ENCODE peak calls at places on chromosomes 12 and 14, in four cellular contexts. I, Y, X and E are unnamed samples.

GRCh38 chr12:108091351-108091750 is 37.7 kb upstream of the WSCD2 start:
- DNase-seq in I (no peak), Y (no peak), X (no peak), E (no peak)

GRCh38 chr12:106682594-106683234 is 91.8 kb upstream of the RIC8B start:
- DNase-seq in I (no peak), Y (no peak), X (no peak), E (no peak)

GRCh38 chr14:90049390-90049789 is 12.4 kb upstream of the KCNK13 start:
- DNase-seq in I (no peak), Y (no peak), X (no peak), E (peak; percentile 74)

GRCh38 chr12:2431810-2432209 is 363.0 kb upstream of the FKBP4 start:
- DNase-seq in I (no peak), Y (no peak), X (no peak), E (no peak)

GRCh38 chr12:107178776-107179175 is 85.4 kb upstream of the CRY1 start:
- DNase-seq in I (no peak), Y (no peak), X (no peak), E (no peak)

GRCh38 chr12:27474344-27474743 is 27.8 kb downstream of the SMCO2 start:
- DNase-seq in I (no peak), Y (no peak), X (no peak), E (no peak)

GRCh38 chr14:102723650-102724049 is 53.6 kb upstream of the TRAF3 start:
- DNase-seq in I (no peak), Y (no peak), X (no peak), E (no peak)

GRCh38 chr14:48936881-48937280 is 649.3 kb downstream of the RPS29 start:
- DNase-seq in I (no peak), Y (no peak), X (no peak), E (no peak)

GRCh38 chr12:84637926-84638325 is 274.7 kb downstream of the SLC6A15 start:
- DNase-seq in I (no peak), Y (no peak), X (no peak), E (no peak)

GRCh38 chr12:101793401-101793800 is 37.4 kb downstream of the GNPTAB start:
- DNase-seq in I (no peak), Y (no peak), X (no peak), E (no peak)

GRCh38 chr12:121858662-121859572 is at the start of gene HPD:
- DNase-seq in I (peak; percentile 83), Y (peak; percentile 66), X (no peak), E (no peak)

GRCh38 chr14:96176275-96176674 is 28.4 kb upstream of the BDKRB2 start:
- DNase-seq in I (no peak), Y (no peak), X (no peak), E (no peak)

GRCh38 chr14:92986254-92987147 is 63.6 kb downstream of the CHGA start:
- DNase-seq in I (peak; percentile 64), Y (no peak), X (no peak), E (no peak)

GRCh38 chr12:1515010-1515409 is 79.4 kb downstream of the FBXL14 start:
- DNase-seq in I (no peak), Y (no peak), X (no peak), E (no peak)

GRCh38 chr14:95862243-95862642 is 14.4 kb upstream of the TUNAR start:
- DNase-seq in I (no peak), Y (no peak), X (no peak), E (no peak)

GRCh38 chr12:65840793-65841670 is 16.7 kb downstream of the HMGA2 start:
- DNase-seq in I (no peak), Y (no peak), X (no peak), E (no peak)

GRCh38 chr14:65237956-65238355 is 135.6 kb upstream of the MAX start:
- DNase-seq in I (no peak), Y (no peak), X (no peak), E (peak; percentile 22)

GRCh38 chr14:76705214-76705613 is 56.1 kb upstream of the VASH1 start:
- DNase-seq in I (no peak), Y (no peak), X (no peak), E (no peak)

GRCh38 chr12:12817611-12818010 is 4.5 kb downstream of the DDX47 start:
- DNase-seq in I (no peak), Y (no peak), X (no peak), E (no peak)

GRCh38 chr14:24437020-24437735 is 5.4 kb downstream of the SDR39U1 start:
- DNase-seq in I (no peak), Y (no peak), X (no peak), E (peak; percentile 89)

GRCh38 chr14:92897922-92898599 is 24.9 kb upstream of the CHGA start:
- DNase-seq in I (no peak), Y (no peak), X (no peak), E (no peak)

GRCh38 chr12:47272412-47273190 is 192.8 kb upstream of the AMIGO2 start:
- DNase-seq in I (no peak), Y (no peak), X (no peak), E (no peak)

GRCh38 chr12:42237853-42238239 is 202 bp downstream of the YAF2 start:
- DNase-seq in I (no peak), Y (no peak), X (no peak), E (no peak)

GRCh38 chr14:92924247-92924646 is 1.3 kb downstream of the CHGA start:
- DNase-seq in I (no peak), Y (no peak), X (no peak), E (no peak)

GRCh38 chr12:2641209-2641608 is 153.6 kb upstream of the FKBP4 start:
- DNase-seq in I (peak; percentile 22), Y (no peak), X (no peak), E (peak; percentile 48)

GRCh38 chr12:62588916-62589315 is 122.3 kb downstream of the MON2 start:
- DNase-seq in I (no peak), Y (no peak), X (no peak), E (no peak)

GRCh38 chr14:67360469-67361206 is 510 bp downstream of the EIF2S1 start:
- DNase-seq in I (no peak), Y (no peak), X (no peak), E (no peak)

GRCh38 chr12:13376627-13377373 is 180.3 kb downstream of the EMP1 start:
- DNase-seq in I (no peak), Y (no peak), X (no peak), E (no peak)

GRCh38 chr14:91186515-91187066 is 57.9 kb downstream of the GPR68 start:
- DNase-seq in I (no peak), Y (no peak), X (no peak), E (no peak)

GRCh38 chr12:107092669-107093546 is 441 bp downstream of the CRY1 start:
- DNase-seq in I (peak; percentile 51), Y (peak; percentile 46), X (peak; percentile 51), E (peak; percentile 31)

GRCh38 chr12:53268009-53268636 is at the start of gene ESPL1:
- DNase-seq in I (peak; percentile 67), Y (peak; percentile 69), X (no peak), E (peak; percentile 81)

GRCh38 chr14:23070262-23071129 is 13.2 kb upstream of the CDH24 start:
- DNase-seq in I (no peak), Y (no peak), X (no peak), E (no peak)

GRCh38 chr14:64790478-64790877 is 86.3 kb downstream of the PLEKHG3 start:
- DNase-seq in I (no peak), Y (no peak), X (no peak), E (no peak)

GRCh38 chr14:93719234-93719633 is 69.1 kb downstream of the PRIMA1 start:
- DNase-seq in I (no peak), Y (no peak), X (no peak), E (no peak)

GRCh38 chr14:50744242-50744641 is 76.1 kb upstream of the SAV1 start:
- DNase-seq in I (no peak), Y (no peak), X (no peak), E (no peak)

GRCh38 chr12:57096099-57096572 is 7.2 kb downstream of the NAB2 start:
- DNase-seq in I (no peak), Y (no peak), X (no peak), E (peak; percentile 82)

GRCh38 chr12:80607361-80608135 is 99.9 kb upstream of the MYF6 start:
- DNase-seq in I (no peak), Y (no peak), X (no peak), E (no peak)

GRCh38 chr12:62856454-62856853 is 78.5 kb downstream of the PPM1H start:
- DNase-seq in I (no peak), Y (no peak), X (no peak), E (no peak)

DNA sequence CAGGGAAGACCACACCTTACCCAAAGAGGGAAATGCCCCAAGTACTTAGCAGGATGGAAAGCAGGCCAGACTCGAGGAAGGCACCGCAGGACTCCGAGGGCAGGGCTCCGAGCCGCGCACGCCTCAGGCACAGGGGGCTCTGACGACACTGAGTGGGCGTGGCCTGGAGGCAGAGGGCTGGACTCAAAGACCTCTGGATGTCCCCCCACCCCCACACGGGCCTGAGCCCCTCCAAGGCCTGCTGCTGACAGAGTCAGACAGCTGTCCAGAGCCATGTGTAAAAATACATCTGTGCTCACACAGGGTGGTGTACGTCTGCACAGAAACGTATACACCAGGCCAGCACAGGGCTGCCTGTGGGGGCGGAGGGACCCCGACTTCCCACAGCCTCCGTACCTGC is 1.4 kb downstream of the AKT1 start:
- DNase-seq in I (no peak), Y (no peak), X (no peak), E (peak; percentile 44)
- H3K27ac ChIP-seq in I (peak overlapping the region; percentile 58), Y (peak overlapping the region; percentile 87), X (no peak overlapping the region), E (peak overlapping the region; percentile 74)

DNA sequence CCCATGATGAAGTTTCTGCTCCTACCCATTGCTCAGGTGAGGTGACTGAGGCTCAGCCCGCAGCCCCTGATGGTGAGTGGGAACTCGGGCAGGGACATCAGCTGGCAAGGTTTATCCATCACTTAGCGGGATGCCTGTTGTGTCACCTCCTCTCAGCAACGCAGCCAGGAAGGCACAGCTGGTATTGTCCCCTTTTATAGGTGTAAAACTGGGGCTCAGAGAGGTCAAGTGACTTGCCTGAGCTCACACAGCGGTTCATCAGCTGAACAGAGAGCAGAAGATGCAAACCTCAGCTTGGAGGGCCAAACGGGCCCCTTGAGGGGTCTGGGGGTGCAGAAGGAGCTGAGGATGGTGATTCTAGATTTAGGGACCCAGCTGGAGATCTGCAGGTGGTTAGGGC is 143.6 kb downstream of the PHETA1 start:
- DNase-seq in I (no peak), Y (no peak), X (no peak), E (no peak)
- TF ChIP-seq CTCF in I (no peak), Y (no peak), X (no peak), E (no peak)

GRCh38 chr12:116435984-116436383 is 123.2 kb upstream of the MAP1LC3B2 start:
- DNase-seq in I (no peak), Y (no peak), X (no peak), E (no peak)

GRCh38 chr12:116431677-116432300 is 127.4 kb upstream of the MAP1LC3B2 start:
- DNase-seq in I (no peak), Y (no peak), X (no peak), E (no peak)

GRCh38 chr12:116436561-116437249 is 122.5 kb upstream of the MAP1LC3B2 start:
- DNase-seq in I (no peak), Y (no peak), X (no peak), E (no peak)

GRCh38 chr12:116432321-116432750 is 126.8 kb upstream of the MAP1LC3B2 start:
- DNase-seq in I (no peak), Y (no peak), X (no peak), E (no peak)

GRCh38 chr12:116434155-116435065 is 124.8 kb upstream of the MAP1LC3B2 start:
- DNase-seq in I (peak; percentile 92), Y (peak; percentile 79), X (no peak), E (peak; percentile 62)
- H3K4me3 ChIP-seq in I (peak overlapping the region; percentile 26), Y (peak overlapping the region; percentile 52), X (no peak overlapping the region), E (no peak overlapping the region)

DNA sequence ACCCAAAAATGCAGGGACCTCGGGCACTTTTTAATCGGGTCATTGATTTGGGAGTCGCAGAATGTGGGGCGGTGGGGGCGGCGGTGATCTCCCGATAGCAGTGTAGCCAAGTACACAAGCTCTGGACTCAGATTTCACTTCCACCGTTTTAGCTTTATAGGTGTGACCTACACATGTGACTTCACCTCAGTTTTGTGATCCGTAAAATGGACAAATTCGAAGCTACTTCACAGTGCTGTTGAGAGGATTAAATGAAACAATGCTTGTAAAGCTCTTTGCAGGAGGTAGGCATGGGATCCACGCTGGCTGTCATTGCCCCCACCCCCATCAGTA is 478 bp downstream of the RITA1 start:
- DNase-seq in I (no peak), Y (no peak), X (no peak), E (no peak)
- H3K27ac ChIP-seq in I (peak overlapping the region; percentile 98), Y (peak overlapping the region; percentile 98), X (peak overlapping the region; percentile 93), E (peak overlapping the region; percentile 93)